ENCODE peak calls at places on chromosome 1, in ten cellular contexts. Z is heart right ventricle, Y is NCI-H2171, J is kidney glomerular epithelial cell, K is T-cell, O is fibroblast of pulmonary artery, D is AG09319, W is NCI-H1436, V is smooth muscle cell of the brain vasculature, E is lower leg skin. B is an unnamed sample.

GRCh38 chr1:234357831-234358230 is 15.4 kb upstream of the COA6 start:
- DNase-seq in Z (no peak), Y (no peak), J (no peak), K (no peak), O (no peak), D (no peak), W (no peak), V (no peak), E (no peak), B (no peak)

GRCh38 chr1:31725134-31725533 is 21.3 kb upstream of the COL16A1 start:
- DNase-seq in Z (no peak), Y (no peak), J (no peak), K (no peak), O (no peak), D (no peak), W (no peak), V (no peak), E (no peak), B (no peak)

GRCh38 chr1:209823143-209824041 is 4.4 kb upstream of the UTP25 start:
- DNase-seq in Z (no peak), Y (peak; percentile 32), J (peak; percentile 78), K (no peak), O (peak; percentile 90), D (no peak), W (peak; percentile 65), V (no peak), E (no peak), B (peak; percentile 94)

GRCh38 chr1:24743404-24744211 is 1.6 kb upstream of the CLIC4 start:
- DNase-seq in Z (no peak), Y (no peak), J (peak; percentile 53), K (no peak), O (peak; percentile 64), D (peak; percentile 68), W (no peak), V (no peak), E (peak; percentile 79), B (no peak)

GRCh38 chr1:162706003-162706402 is 73.7 kb downstream of the DDR2 start:
- DNase-seq in Z (no peak), Y (no peak), J (no peak), K (no peak), O (no peak), D (no peak), W (no peak), V (no peak), E (no peak), B (no peak)

GRCh38 chr1:58402444-58402843 is 144.1 kb downstream of the OMA1 start:
- DNase-seq in Z (no peak), Y (no peak), J (no peak), K (no peak), O (peak; percentile 33), D (no peak), W (no peak), V (no peak), E (no peak), B (no peak)

GRCh38 chr1:204145033-204145504 is 6.8 kb downstream of the ETNK2 start:
- DNase-seq in Z (no peak), Y (no peak), J (no peak), K (no peak), O (no peak), D (no peak), W (no peak), V (no peak), E (no peak), B (no peak)

GRCh38 chr1:54081306-54082270 is 28.2 kb downstream of the TCEANC2 start:
- DNase-seq in Z (peak; percentile 26), Y (no peak), J (peak; percentile 12), K (peak; percentile 46), O (peak; percentile 82), D (peak; percentile 5), W (peak; percentile 50), V (peak; percentile 21), E (no peak), B (no peak)

GRCh38 chr1:211973541-211973940 is 61.8 kb downstream of the INTS7 start:
- DNase-seq in Z (no peak), Y (no peak), J (no peak), K (no peak), O (no peak), D (no peak), W (no peak), V (no peak), E (no peak), B (no peak)

GRCh38 chr1:67791686-67792475 is 41.4 kb downstream of the GNG12 start:
- DNase-seq in Z (no peak), Y (no peak), J (peak; percentile 98), K (no peak), O (peak; percentile 90), D (peak; percentile 78), W (no peak), V (no peak), E (no peak), B (no peak)